ENCODE peak calls at places on chromosomes 7 and 10, in seven cellular contexts. K is heart left ventricle, B is psoas muscle, V is GM12878, Z is HCT116, W is fibroblast of pulmonary artery, Y is SK-N-SH. Q is an unnamed sample.

GRCh38 chr10:17229016-17229716 is 1.1 kb downstream of the VIM start:
- DNase-seq in W (peak), V (no peak), Z (no peak), B (peak), K (peak), Y (peak), Q (peak)

GRCh38 chr7:130907439-130907838 is 173.4 kb upstream of the KLF14 start:
- DNase-seq in W (no peak), Y (no peak), V (no peak), K (no peak), B (no peak), Z (no peak), Q (no peak)

GRCh38 chr7:66198461-66198860 is 6.7 kb upstream of the TPST1 start:
- DNase-seq in Z (no peak), W (no peak), Y (peak), V (no peak), B (no peak), K (no peak), Q (no peak)

GRCh38 chr7:96088579-96088978 is 233.3 kb downstream of the SLC25A13 start:
- DNase-seq in K (no peak), Y (no peak), Z (no peak), W (peak), B (no peak), V (no peak), Q (no peak)

GRCh38 chr7:78398576-78398975 is 600.0 kb downstream of the PHTF2 start:
- DNase-seq in K (no peak), Y (no peak), W (no peak), Z (no peak), B (no peak), V (no peak), Q (no peak)

GRCh38 chr10:104614245-104614831 is 26.8 kb upstream of the SORCS3 start:
- DNase-seq in V (no peak), Z (peak), Y (peak), B (no peak), W (peak), K (no peak), Q (no peak)

GRCh38 chr7:73715648-73716317 is 3.7 kb downstream of the STX1A start:
- DNase-seq in K (no peak), Y (no peak), B (no peak), V (no peak), W (peak), Z (peak), Q (no peak)

GRCh38 chr10:61567729-61568128 is 95.0 kb upstream of the CABCOCO1 start:
- DNase-seq in B (no peak), V (no peak), W (no peak), Y (no peak), Z (no peak), K (no peak), Q (no peak)

GRCh38 chr7:73738220-73738611 is 386 bp downstream of the ABHD11 start:
- DNase-seq in K (peak), Y (peak), V (no peak), W (peak), B (no peak), Z (no peak), Q (peak)

GRCh38 chr10:43299579-43299978 is 32.7 kb upstream of the RASGEF1A start:
- DNase-seq in W (no peak), Z (no peak), V (no peak), B (no peak), K (no peak), Y (no peak), Q (no peak)

GRCh38 chr7:464712-465461 is 54.8 kb downstream of the PDGFA start:
- DNase-seq in Z (no peak), Y (peak), K (peak), W (peak), B (peak), V (no peak), Q (no peak)

GRCh38 chr10:123150229-123150985 is 2.5 kb downstream of the HMX2 start:
- DNase-seq in K (no peak), Z (no peak), Y (no peak), W (no peak), B (peak), V (no peak), Q (no peak)
- TF ChIP-seq CTCF in K (no peak), Z (no peak), Y (no peak), W (no peak), B (no peak), V (no peak), Q (no peak)

GRCh38 chr7:3301831-3302618 is 973 bp downstream of the SDK1 start:
- DNase-seq in Y (peak), Z (no peak), K (peak), B (no peak), V (no peak), W (peak), Q (peak)
- TF ChIP-seq CTCF in Y (peak), Z (no peak), K (peak), B (no peak), V (no peak), W (peak), Q (no peak)

GRCh38 chr7:154566877-154567276 is 436.0 kb downstream of the PAXIP1 start:
- DNase-seq in Z (no peak), V (no peak), K (no peak), B (no peak), W (no peak), Y (no peak), Q (no peak)
- TF ChIP-seq CTCF in Z (no peak), V (no peak), K (peak), B (peak), W (no peak), Y (no peak), Q (no peak)

DNA sequence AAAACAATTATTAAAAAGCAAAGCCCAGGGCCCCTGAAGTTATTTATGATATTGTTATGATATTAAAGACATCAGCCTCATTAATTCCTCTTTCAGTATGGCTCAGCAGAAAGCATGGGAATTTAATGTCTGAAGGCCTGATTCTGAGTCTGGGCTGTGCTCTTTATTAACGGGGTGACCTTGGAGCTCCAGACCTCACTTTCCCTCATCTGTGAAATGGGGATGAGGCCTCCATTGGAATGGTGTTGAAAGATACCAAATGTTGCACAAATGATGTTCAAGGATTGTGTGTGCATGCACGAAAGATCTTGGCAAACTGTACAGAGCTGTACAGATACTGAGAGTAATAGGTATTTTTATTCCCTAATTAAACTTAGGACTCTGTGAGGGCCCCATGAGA is 92.3 kb upstream of the PCBD1 start:
- DNase-seq in K (no peak), Z (no peak), B (no peak), V (no peak), Y (no peak), W (no peak), Q (no peak)
- TF ChIP-seq CTCF in K (no peak), Z (no peak), B (no peak), V (no peak), Y (no peak), W (no peak), Q (no peak)

Q was measured in pancreas.